ENCODE peak calls at places on chromosomes 4 and X, in six cellular contexts. One of them, this sample, is unnamed.
A peak's percentile ranks its signal among the peaks of the same experiment; 100 is the strongest.

GRCh38 chr4:141548791-141549190 is 87.6 kb upstream of the IL15 start:
- DNase-seq in ovary: no peak
- DNase-seq in keratinocyte: no peak
- DNase-seq in stimulated activated naive B cell treated with anti-CD40 and anti-IgM and Interleukin-4, amounts not matched to agents 10 μg/mL and 1 μg/mL and 100 μg/mL, for 72 hours: no peak
- DNase-seq in RWPE2: no peak
- DNase-seq in cardiac muscle cell: no peak
- DNase-seq in this sample: no peak

GRCh38 chr4:151541438-151542071 is 132.6 kb downstream of the FHIP1A start:
- DNase-seq in keratinocyte: peak; percentile 76
- DNase-seq in cardiac muscle cell: no peak
- DNase-seq in stimulated activated naive B cell treated with anti-CD40 and anti-IgM and Interleukin-4, amounts not matched to agents 10 μg/mL and 1 μg/mL and 100 μg/mL, for 72 hours: no peak
- DNase-seq in RWPE2: no peak
- DNase-seq in ovary: no peak
- DNase-seq in this sample: no peak

GRCh38 chrX:150155396-150156048 is 207.6 kb upstream of the MAMLD1 start:
- DNase-seq in ovary: peak; percentile 60
- DNase-seq in cardiac muscle cell: peak; percentile 4
- DNase-seq in stimulated activated naive B cell treated with anti-CD40 and anti-IgM and Interleukin-4, amounts not matched to agents 10 μg/mL and 1 μg/mL and 100 μg/mL, for 72 hours: no peak
- DNase-seq in RWPE2: peak; percentile 61
- DNase-seq in keratinocyte: no peak
- DNase-seq in this sample: no peak

GRCh38 chrX:154378059-154378798 is 866 bp upstream of the EMD start:
- DNase-seq in cardiac muscle cell: no peak
- DNase-seq in RWPE2: no peak
- DNase-seq in ovary: peak; percentile 80
- DNase-seq in keratinocyte: no peak
- DNase-seq in stimulated activated naive B cell treated with anti-CD40 and anti-IgM and Interleukin-4, amounts not matched to agents 10 μg/mL and 1 μg/mL and 100 μg/mL, for 72 hours: peak; percentile 32
- DNase-seq in this sample: no peak

GRCh38 chr4:142550955-142551354 is 295.1 kb downstream of the INPP4B start:
- DNase-seq in RWPE2: no peak
- DNase-seq in ovary: no peak
- DNase-seq in stimulated activated naive B cell treated with anti-CD40 and anti-IgM and Interleukin-4, amounts not matched to agents 10 μg/mL and 1 μg/mL and 100 μg/mL, for 72 hours: no peak
- DNase-seq in keratinocyte: no peak
- DNase-seq in cardiac muscle cell: no peak
- DNase-seq in this sample: no peak

GRCh38 chr4:171813195-171813955 is at the start of gene GALNTL6:
- DNase-seq in keratinocyte: no peak
- DNase-seq in ovary: no peak
- DNase-seq in stimulated activated naive B cell treated with anti-CD40 and anti-IgM and Interleukin-4, amounts not matched to agents 10 μg/mL and 1 μg/mL and 100 μg/mL, for 72 hours: peak; percentile 9
- DNase-seq in RWPE2: peak; percentile 52
- DNase-seq in cardiac muscle cell: peak; percentile 36
- DNase-seq in this sample: no peak

GRCh38 chrX:152399395-152399794 is 51.7 kb downstream of the GABRA3 start:
- DNase-seq in RWPE2: no peak
- DNase-seq in cardiac muscle cell: no peak
- DNase-seq in keratinocyte: no peak
- DNase-seq in stimulated activated naive B cell treated with anti-CD40 and anti-IgM and Interleukin-4, amounts not matched to agents 10 μg/mL and 1 μg/mL and 100 μg/mL, for 72 hours: no peak
- DNase-seq in ovary: no peak
- DNase-seq in this sample: no peak

GRCh38 chr4:1166509-1167243 is 5.7 kb downstream of the SPON2 start:
- DNase-seq in ovary: no peak
- DNase-seq in stimulated activated naive B cell treated with anti-CD40 and anti-IgM and Interleukin-4, amounts not matched to agents 10 μg/mL and 1 μg/mL and 100 μg/mL, for 72 hours: no peak
- DNase-seq in cardiac muscle cell: no peak
- DNase-seq in RWPE2: no peak
- DNase-seq in keratinocyte: no peak
- DNase-seq in this sample: no peak

GRCh38 chrX:29233592-29234179 is 646.4 kb downstream of the IL1RAPL1 start:
- DNase-seq in RWPE2: no peak
- DNase-seq in stimulated activated naive B cell treated with anti-CD40 and anti-IgM and Interleukin-4, amounts not matched to agents 10 μg/mL and 1 μg/mL and 100 μg/mL, for 72 hours: no peak
- DNase-seq in cardiac muscle cell: no peak
- DNase-seq in keratinocyte: no peak
- DNase-seq in ovary: no peak
- DNase-seq in this sample: no peak

This sample was measured in tibial nerve.